ENCODE peak calls at places on chromosomes 12 and 14, in four cellular contexts. H is HepG2, B is K562, M is astrocyte. Z is an unnamed sample.
A peak's percentile ranks its signal among the peaks of the same experiment; 100 is the strongest.

GRCh38 chr14:73338551-73338950 is 101.2 kb downstream of the PAPLN start:
- DNase-seq in H (no peak), B (no peak), M (no peak), Z (no peak)

GRCh38 chr14:89621009-89621421 is 204.0 kb upstream of the FOXN3 start:
- DNase-seq in H (no peak), B (no peak), M (no peak), Z (no peak)

GRCh38 chr12:14769837-14770494 is 33.3 kb downstream of the WBP11 start:
- DNase-seq in H (peak; percentile 83), B (no peak), M (peak; percentile 60), Z (peak; percentile 77)

GRCh38 chr14:102046337-102047278 is 40.2 kb downstream of the HSP90AA1 start:
- DNase-seq in H (peak; percentile 70), B (peak; percentile 83), M (no peak), Z (peak; percentile 72)

GRCh38 chr14:53953002-53953827 is 3.4 kb downstream of the BMP4 start:
- DNase-seq in H (peak; percentile 69), B (peak; percentile 4), M (peak; percentile 64), Z (peak; percentile 67)

GRCh38 chr12:90909069-90909676 is 45.8 kb downstream of the CCER1 start:
- DNase-seq in H (peak; percentile 6), B (peak; percentile 7), M (peak; percentile 47), Z (peak; percentile 72)

GRCh38 chr14:64704743-64705405 is 650 bp downstream of the PLEKHG3 start:
- DNase-seq in H (no peak), B (no peak), M (no peak), Z (peak; percentile 40)

GRCh38 chr12:28367993-28368392 is 177.7 kb downstream of the CCDC91 start:
- DNase-seq in H (no peak), B (no peak), M (no peak), Z (no peak)

GRCh38 chr14:88189040-88189839 is 133.8 kb downstream of the KCNK10 start:
- DNase-seq in H (peak; percentile 81), B (peak; percentile 80), M (peak; percentile 68), Z (peak; percentile 86)

GRCh38 chr12:46153267-46153872 is 115.5 kb downstream of the SLC38A1 start:
- DNase-seq in H (peak; percentile 7), B (peak; percentile 16), M (peak; percentile 25), Z (peak; percentile 55)

GRCh38 chr12:77521458-77522115 is 309.1 kb upstream of the NAV3 start:
- DNase-seq in H (no peak), B (no peak), M (peak; percentile 71), Z (no peak)

GRCh38 chr12:48356041-48356768 is 5.5 kb upstream of the ZNF641 start:
- DNase-seq in H (peak; percentile 58), B (no peak), M (no peak), Z (no peak)

GRCh38 chr12:57628280-57629191 is 4.5 kb downstream of the B4GALNT1 start:
- DNase-seq in H (no peak), B (no peak), M (no peak), Z (no peak)
- H3K27me3 ChIP-seq in H (no peaks in the 10 kb centered on the region), B (no peaks in the 10 kb centered on the region), M (peaks cover 65% of the 10 kb centered on the region), Z (no peaks in the 10 kb centered on the region)

GRCh38 chr14:56118611-56119181 is 485 bp downstream of the PELI2 start:
- DNase-seq in H (no peak), B (no peak), M (no peak), Z (no peak)
- TF ChIP-seq EZH2 in H (no peak), B (no peak), M (no peak), Z (no peak)

GRCh38 chr12:103957865-103958388 is 7.7 kb upstream of the TDG start:
- DNase-seq in H (no peak), B (no peak), M (no peak), Z (no peak)

GRCh38 chr12:103958621-103959020 is 7.1 kb upstream of the TDG start:
- DNase-seq in H (no peak), B (no peak), M (no peak), Z (no peak)

GRCh38 chr12:103956515-103957027 is 9.1 kb upstream of the TDG start:
- DNase-seq in H (peak; percentile 11), B (no peak), M (peak; percentile 9), Z (no peak)

GRCh38 chr12:103952497-103952896 is 13.2 kb upstream of the TDG start:
- DNase-seq in H (no peak), B (no peak), M (no peak), Z (no peak)

GRCh38 chr12:103955811-103956514 is 9.7 kb upstream of the TDG start:
- DNase-seq in H (no peak), B (no peak), M (peak; percentile 53), Z (no peak)
- TF ChIP-seq CTCF in H (no peak), B (no peak), M (no peak), Z (no peak)

DNA sequence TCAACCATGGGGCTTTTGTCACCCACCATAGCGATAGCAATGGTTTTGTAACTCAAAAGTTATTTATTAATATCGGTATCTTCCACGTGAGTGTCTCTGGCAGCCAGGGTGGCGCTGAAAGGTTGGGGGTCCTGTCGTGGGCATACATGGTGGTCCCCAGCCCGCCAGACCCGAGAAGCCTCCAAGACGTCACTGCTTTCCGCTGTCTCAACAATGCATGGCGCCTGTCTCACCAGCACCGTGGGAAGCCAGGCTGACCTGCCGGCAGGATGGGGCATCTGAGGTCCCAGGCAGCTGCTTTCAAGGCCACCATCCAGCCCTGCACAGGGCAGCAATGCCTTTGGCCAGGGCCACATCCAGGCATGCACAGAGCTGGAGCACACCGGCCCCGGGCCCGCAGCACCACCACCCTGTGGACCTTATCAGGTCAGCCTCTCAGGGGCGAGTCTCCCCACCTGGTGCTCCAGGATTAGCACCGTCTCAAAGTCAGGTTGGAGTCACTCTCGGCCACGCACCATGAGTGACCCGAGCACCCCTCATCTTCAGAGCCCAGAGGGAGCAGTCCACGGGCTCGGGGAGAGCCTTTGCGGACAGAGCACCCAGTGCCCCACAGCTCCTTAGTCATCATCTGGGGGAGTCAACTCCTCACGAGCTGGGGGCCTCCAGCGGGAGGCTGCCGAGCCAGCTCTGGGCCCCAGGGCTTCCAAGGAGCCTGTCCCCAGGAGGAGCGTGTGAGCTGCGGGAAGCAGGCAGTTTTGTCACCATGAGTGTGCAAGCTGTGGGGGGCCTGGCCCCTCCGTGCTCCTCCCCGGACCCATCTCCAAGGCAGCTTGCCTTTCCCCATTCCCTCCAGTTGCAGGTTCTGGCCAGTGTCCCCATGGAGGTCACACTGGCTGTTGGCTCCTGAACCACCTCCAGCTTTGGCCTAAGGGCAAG is 14.6 kb upstream of the C14orf180 start:
- DNase-seq in H (no peak), B (no peak), M (no peak), Z (no peak)
- H3K27me3 ChIP-seq in H (peaks cover 19% of the 10 kb centered on the region), B (no peaks in the 10 kb centered on the region), M (no peaks in the 10 kb centered on the region), Z (peaks cover 12% of the 10 kb centered on the region)

Z was measured in A673.